ENCODE peak calls at places on chromosomes 5 and 9, in five cellular contexts. T, I, O, S and G are unnamed samples.

GRCh38 chr9:135165003-135165711 is 77.7 kb downstream of the OLFM1 start:
- DNase-seq in T (no peak), I (no peak), O (no peak), S (no peak), G (no peak)

GRCh38 chr9:137277329-137278041 is at the start of gene TOR4A:
- DNase-seq in T (peak; percentile 89), I (peak; percentile 90), O (peak; percentile 68), S (peak; percentile 96), G (peak; percentile 94)

GRCh38 chr9:99822096-99822595 is 461 bp downstream of the NR4A3 start:
- DNase-seq in T (peak; percentile 28), I (no peak), O (no peak), S (no peak), G (no peak)

GRCh38 chr9:135297716-135298075 is 181.9 kb upstream of the PPP1R26 start:
- DNase-seq in T (no peak), I (no peak), O (no peak), S (peak; percentile 68), G (no peak)

GRCh38 chr5:175893466-175893865 is 22.1 kb downstream of the CPLX2 start:
- DNase-seq in T (no peak), I (peak; percentile 24), O (no peak), S (no peak), G (peak; percentile 51)

GRCh38 chr5:6096101-6096500 is 282.2 kb downstream of the MED10 start:
- DNase-seq in T (no peak), I (no peak), O (peak; percentile 24), S (peak; percentile 29), G (no peak)

GRCh38 chr9:117535439-117535838 is 120.6 kb upstream of the ASTN2 start:
- DNase-seq in T (no peak), I (no peak), O (no peak), S (no peak), G (no peak)

GRCh38 chr9:6197330-6197729 is 18.3 kb upstream of the IL33 start:
- DNase-seq in T (no peak), I (no peak), O (no peak), S (no peak), G (no peak)

GRCh38 chr9:100590481-100590880 is 12.6 kb downstream of the CAVIN4 start:
- DNase-seq in T (no peak), I (no peak), O (no peak), S (no peak), G (no peak)

GRCh38 chr9:89873801-89874200 is 269.0 kb downstream of the GADD45G start:
- DNase-seq in T (no peak), I (peak; percentile 18), O (peak; percentile 8), S (peak; percentile 56), G (no peak)

GRCh38 chr5:6525910-6526309 is 77.3 kb downstream of the UBE2QL1 start:
- DNase-seq in T (peak; percentile 40), I (no peak), O (peak; percentile 67), S (peak; percentile 40), G (no peak)

GRCh38 chr9:81585191-81585763 is 104.1 kb downstream of the TLE1 start:
- DNase-seq in T (no peak), I (no peak), O (no peak), S (no peak), G (no peak)

GRCh38 chr5:180133971-180134508 is 62.5 kb upstream of the RNF130 start:
- DNase-seq in T (no peak), I (no peak), O (peak; percentile 7), S (peak; percentile 80), G (no peak)

GRCh38 chr9:124130277-124131075 is 118.9 kb downstream of the LHX2 start:
- DNase-seq in T (no peak), I (no peak), O (no peak), S (no peak), G (no peak)

GRCh38 chr5:159412284-159413046 is 82.2 kb upstream of the IL12B start:
- DNase-seq in T (no peak), I (no peak), O (no peak), S (no peak), G (no peak)

GRCh38 chr9:76441551-76442322 is 17.2 kb upstream of the GCNT1 start:
- DNase-seq in T (no peak), I (no peak), O (no peak), S (peak; percentile 40), G (no peak)

GRCh38 chr9:70994582-70994981 is 126.8 kb downstream of the TRPM3 start:
- DNase-seq in T (no peak), I (no peak), O (no peak), S (no peak), G (no peak)

GRCh38 chr5:17238521-17239041 is 21.1 kb downstream of the BASP1 start:
- DNase-seq in T (no peak), I (no peak), O (no peak), S (no peak), G (no peak)

GRCh38 chr9:110095776-110096175 is 112.2 kb downstream of the C9orf152 start:
- DNase-seq in T (no peak), I (no peak), O (no peak), S (no peak), G (no peak)

DNA sequence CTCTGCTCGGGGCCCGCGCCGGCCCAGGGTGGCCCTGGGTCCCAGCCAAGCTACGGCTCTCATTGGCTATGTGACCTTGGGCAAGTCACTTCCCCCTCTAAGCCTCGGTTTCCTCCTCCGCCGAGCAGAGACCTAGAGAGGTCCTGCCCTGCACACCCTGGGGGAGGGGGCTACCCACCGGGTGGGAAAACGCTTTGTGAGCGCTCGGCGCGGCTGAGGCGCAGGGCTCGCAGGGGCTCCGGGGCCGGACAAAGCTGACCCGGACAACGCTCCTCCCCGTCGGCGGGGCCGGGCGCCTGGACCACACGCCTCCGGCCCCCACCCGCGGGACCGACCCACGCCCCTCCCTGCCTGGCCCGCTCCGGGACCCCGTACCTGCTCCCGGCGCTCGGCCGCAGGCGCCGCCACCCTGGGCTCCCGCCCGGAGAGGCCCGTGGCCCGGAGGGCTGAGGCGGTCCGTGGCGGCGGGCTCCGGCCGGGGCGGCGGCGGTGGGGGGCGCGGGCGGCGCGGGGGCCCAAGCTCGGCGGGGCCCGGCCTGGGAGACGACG is 85.7 kb upstream of the MELK start:
- DNase-seq in T (no peak), I (peak; percentile 73), O (peak; percentile 70), S (peak; percentile 88), G (peak; percentile 79)
- TF ChIP-seq POLR2A in T (no peak), I (no peak), O (no peak), S (no peak), G (no peak)

GRCh38 chr9:4099961-4100360 is 199.9 kb downstream of the GLIS3 start:
- DNase-seq in T (no peak), I (no peak), O (no peak), S (no peak), G (no peak)

GRCh38 chr9:4102078-4102477 is 197.8 kb downstream of the GLIS3 start:
- DNase-seq in T (no peak), I (no peak), O (no peak), S (no peak), G (no peak)

GRCh38 chr9:4096121-4096520 is 203.7 kb downstream of the GLIS3 start:
- DNase-seq in T (no peak), I (no peak), O (no peak), S (no peak), G (no peak)

GRCh38 chr9:4097490-4097889 is 202.4 kb downstream of the GLIS3 start:
- DNase-seq in T (no peak), I (no peak), O (no peak), S (no peak), G (no peak)

GRCh38 chr9:4097991-4098390 is 201.9 kb downstream of the GLIS3 start:
- DNase-seq in T (no peak), I (no peak), O (no peak), S (no peak), G (no peak)
- TF ChIP-seq POLR2A in T (no peak), I (no peak), O (no peak), S (no peak), G (no peak)

DNA sequence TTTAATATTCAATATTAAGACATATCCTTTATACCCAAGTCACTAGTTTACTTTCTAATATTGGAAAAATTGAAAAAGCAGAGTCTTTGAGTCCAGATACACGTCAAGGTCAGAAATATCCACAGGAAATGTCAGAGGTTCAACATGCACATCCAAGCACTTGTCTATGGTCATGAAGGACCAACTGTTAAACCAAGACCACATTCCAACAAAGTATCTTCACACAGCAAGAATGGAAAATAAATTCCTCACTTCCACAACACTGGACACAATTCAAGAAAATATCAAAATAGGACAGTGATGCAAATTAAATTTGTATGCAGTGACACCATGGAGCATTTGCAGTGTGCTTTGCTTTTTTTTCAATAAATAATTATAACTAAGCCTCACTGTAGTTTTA is 142.5 kb downstream of the GABRB2 start:
- DNase-seq in T (no peak), I (no peak), O (no peak), S (no peak), G (no peak)
- TF ChIP-seq POLR2A in T (no peak), I (no peak), O (no peak), S (no peak), G (no peak)

GRCh38 chr5:136192015-136192525 is 892 bp downstream of the SMIM32 start:
- DNase-seq in T (no peak), I (peak; percentile 64), O (no peak), S (no peak), G (no peak)

GRCh38 chr5:136193396-136193935 is 504 bp upstream of the SMIM32 start:
- DNase-seq in T (no peak), I (no peak), O (no peak), S (peak; percentile 73), G (no peak)

GRCh38 chr5:136192526-136193395 is at the start of gene SMIM32:
- DNase-seq in T (no peak), I (peak; percentile 80), O (no peak), S (peak; percentile 85), G (peak; percentile 32)

GRCh38 chr5:136190904-136191303 is 2.1 kb downstream of the SMIM32 start:
- DNase-seq in T (no peak), I (no peak), O (no peak), S (no peak), G (no peak)

DNA sequence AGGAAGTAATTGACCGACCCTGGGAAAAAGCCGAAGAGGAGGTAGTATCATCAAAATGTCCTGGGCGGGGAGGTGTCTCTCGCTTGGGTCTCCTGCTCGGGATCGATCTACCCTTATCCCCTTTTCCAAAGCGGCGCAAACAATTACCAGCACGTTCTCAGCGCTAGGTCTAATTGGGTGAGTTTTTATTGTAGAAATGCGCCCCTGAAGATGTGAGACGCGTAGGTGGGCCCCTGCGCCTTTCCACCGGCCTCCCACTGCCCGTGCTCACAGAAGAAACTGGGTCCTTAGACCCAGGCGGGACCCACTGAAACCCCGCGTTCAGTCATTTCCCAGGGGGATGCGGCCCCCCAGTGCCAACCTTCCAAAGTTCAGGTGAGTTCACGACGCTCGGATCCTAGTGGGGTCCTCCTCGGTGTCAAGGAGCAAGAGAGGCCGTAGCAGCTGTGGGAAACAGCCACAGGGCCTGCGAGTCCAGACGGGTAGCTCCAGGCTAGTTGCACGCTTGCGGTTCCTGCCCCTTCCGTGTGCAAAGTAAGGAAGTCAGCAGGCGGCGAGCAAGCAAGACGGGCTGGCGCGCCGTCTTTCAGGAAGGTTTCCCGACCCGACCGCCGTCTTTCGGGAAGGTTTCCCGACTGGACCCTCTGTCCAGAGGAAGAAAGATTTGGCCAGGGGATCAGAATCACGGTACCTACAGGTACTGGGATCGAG is 1.5 kb downstream of the SMIM32 start:
- DNase-seq in T (no peak), I (peak; percentile 65), O (no peak), S (peak; percentile 76), G (no peak)
- TF ChIP-seq POLR2A in T (no peak), I (no peak), O (no peak), S (no peak), G (no peak)